ENCODE peak calls at places on chromosomes 1 and 21, in seven cellular contexts. M is GM23338, V is HCT116, B is SK-N-SH, C is OCI-LY7, D is PC-9, Z is hepatocyte. P is an unnamed sample. For H3K9me2 and H3K36me3, the result is how much of the 10 kb centered on the place peaks cover.

GRCh38 chr1:169106921-169107672 is 607 bp downstream of the ATP1B1 start:
- DNase-seq in M (peak), V (no peak), B (peak), C (peak), D (no peak), Z (no peak), P (peak)

GRCh38 chr1:12477936-12478611 is 139.9 kb downstream of the DHRS3 start:
- DNase-seq in M (peak), V (peak), B (peak), C (no peak), D (peak), Z (peak), P (peak)

GRCh38 chr1:89547563-89548485 is 23.2 kb downstream of the LRRC8B start:
- DNase-seq in M (no peak), V (no peak), B (peak), C (no peak), D (peak), Z (no peak), P (peak)

GRCh38 chr1:210342986-210343780 is 14.5 kb downstream of the HHAT start:
- DNase-seq in M (no peak), V (no peak), B (no peak), C (peak), D (no peak), Z (no peak), P (no peak)

GRCh38 chr1:67572594-67573221 is 112.3 kb upstream of the GADD45A start:
- DNase-seq in M (no peak), V (no peak), B (no peak), C (no peak), D (peak), Z (peak), P (peak)

GRCh38 chr21:18877932-18878331 is 474.3 kb upstream of the TMPRSS15 start:
- DNase-seq in M (no peak), V (no peak), B (no peak), C (no peak), D (no peak), Z (no peak), P (no peak)

GRCh38 chr1:206741142-206741701 is 29.4 kb upstream of the IL19 start:
- DNase-seq in M (no peak), V (no peak), B (no peak), C (no peak), D (no peak), Z (no peak), P (no peak)

GRCh38 chr1:3283849-3284248 is 170.6 kb upstream of the ARHGEF16 start:
- DNase-seq in M (peak), V (no peak), B (peak), C (no peak), D (no peak), Z (peak), P (peak)

GRCh38 chr1:53241828-53242227 is 3.5 kb upstream of the MAGOH start:
- DNase-seq in M (no peak), V (no peak), B (no peak), C (no peak), D (no peak), Z (no peak), P (no peak)

GRCh38 chr1:15212216-15212988 is 34.6 kb upstream of the FHAD1 start:
- DNase-seq in M (no peak), V (no peak), B (peak), C (no peak), D (no peak), Z (no peak), P (no peak)

GRCh38 chr1:78072216-78072615 is 26.4 kb downstream of the GIPC2 start:
- DNase-seq in M (no peak), V (no peak), B (no peak), C (no peak), D (no peak), Z (no peak), P (no peak)

GRCh38 chr1:10540277-10541005 is 65.7 kb downstream of the PEX14 start:
- DNase-seq in M (no peak), V (no peak), B (peak), C (no peak), D (no peak), Z (no peak), P (no peak)

GRCh38 chr1:10539411-10540043 is 64.8 kb downstream of the PEX14 start:
- DNase-seq in M (no peak), V (no peak), B (no peak), C (no peak), D (no peak), Z (no peak), P (no peak)

GRCh38 chr1:10537082-10537766 is 62.5 kb downstream of the PEX14 start:
- DNase-seq in M (no peak), V (no peak), B (peak), C (no peak), D (no peak), Z (no peak), P (no peak)

GRCh38 chr1:10541286-10541685 is 66.5 kb downstream of the PEX14 start:
- DNase-seq in M (peak), V (no peak), B (no peak), C (no peak), D (no peak), Z (no peak), P (no peak)

GRCh38 chr1:10538608-10539355 is 64.0 kb downstream of the PEX14 start:
- DNase-seq in M (no peak), V (no peak), B (no peak), C (no peak), D (no peak), Z (no peak), P (no peak)
- H3K9me2 ChIP-seq in M (under half), V (under half), B (under half), C (under half), D (under half), Z (under half), P (under half)

GRCh38 chr1:2249559-2249906 is 21.4 kb downstream of the SKI start:
- DNase-seq in M (no peak), V (no peak), B (no peak), C (no peak), D (no peak), Z (no peak), P (no peak)
- TF ChIP-seq CTCF in M (no peak), V (no peak), B (no peak), C (no peak), D (no peak), Z (no peak), P (no peak)

GRCh38 chr1:21922103-21923014 is 14.8 kb downstream of the HSPG2 start:
- DNase-seq in M (peak), V (no peak), B (no peak), C (no peak), D (peak), Z (peak), P (no peak)

GRCh38 chr1:21924503-21925005 is 12.6 kb downstream of the HSPG2 start:
- DNase-seq in M (no peak), V (no peak), B (no peak), C (no peak), D (no peak), Z (peak), P (no peak)

GRCh38 chr1:21925334-21925940 is 11.7 kb downstream of the HSPG2 start:
- DNase-seq in M (no peak), V (no peak), B (peak), C (no peak), D (no peak), Z (no peak), P (no peak)

GRCh38 chr1:21919520-21919919 is 17.6 kb downstream of the HSPG2 start:
- DNase-seq in M (no peak), V (no peak), B (no peak), C (no peak), D (no peak), Z (no peak), P (peak)

GRCh38 chr1:21921100-21921875 is 15.8 kb downstream of the HSPG2 start:
- DNase-seq in M (no peak), V (no peak), B (no peak), C (no peak), D (no peak), Z (peak), P (no peak)
- H3K36me3 ChIP-seq in M (under half), V (under half), B (under half), C (under half), D (under half), Z (under half), P (under half)

GRCh38 chr1:31659889-31660288 is 15.2 kb upstream of the PEF1 start:
- DNase-seq in M (no peak), V (no peak), B (no peak), C (no peak), D (no peak), Z (no peak), P (no peak)
- H3K9me2 ChIP-seq in M (under half), V (under half), B (under half), C (under half), D (under half), Z (under half), P (under half)

DNA sequence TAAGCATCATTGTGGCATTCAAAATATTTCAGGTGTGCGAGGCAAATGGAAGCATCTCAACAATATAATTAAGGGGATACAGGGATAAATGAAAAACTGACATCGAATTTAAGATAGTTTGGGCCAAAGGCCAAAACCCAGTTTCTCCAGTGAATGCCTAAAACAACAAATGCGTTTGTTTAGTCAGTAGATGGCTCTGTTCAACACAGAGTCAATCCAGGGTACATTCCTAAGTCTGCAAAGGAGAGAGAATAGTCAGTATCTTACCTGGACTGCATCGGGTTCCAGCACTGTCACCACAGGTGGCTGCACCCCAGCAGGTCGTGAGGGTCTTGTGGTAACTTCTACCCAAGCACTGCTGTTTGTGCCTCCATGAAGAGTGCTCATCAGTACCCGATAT is 321.1 kb downstream of the KCTD3 start:
- DNase-seq in M (peak), V (no peak), B (no peak), C (no peak), D (no peak), Z (no peak), P (peak)
- TF ChIP-seq CTCF in M (peak), V (peak), B (peak), C (peak), D (no peak), Z (peak), P (peak)

DNA sequence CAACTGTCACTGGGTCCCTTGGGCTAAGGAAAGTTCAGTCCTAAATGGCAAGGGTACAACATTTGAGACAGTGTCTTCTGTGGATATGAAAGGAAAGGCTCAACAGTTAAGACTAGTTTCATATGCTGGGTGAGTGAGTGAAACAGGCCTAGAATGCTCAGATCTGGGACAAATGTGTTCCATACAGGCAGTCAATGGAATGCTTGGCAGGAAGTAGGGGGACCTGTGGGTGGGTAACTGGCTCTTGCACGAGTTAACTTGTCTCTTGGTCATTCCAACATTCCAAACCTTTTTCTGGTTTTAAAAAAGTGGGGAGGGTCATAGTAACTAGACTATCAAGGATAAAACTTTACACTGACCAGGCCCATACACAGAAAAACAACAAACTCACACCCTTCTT is 17.8 kb upstream of the ADAM30 start:
- DNase-seq in M (no peak), V (no peak), B (no peak), C (no peak), D (no peak), Z (no peak), P (no peak)
- H3K36me3 ChIP-seq in M (under half), V (under half), B (half or more), C (under half), D (under half), Z (under half), P (under half)

DNA sequence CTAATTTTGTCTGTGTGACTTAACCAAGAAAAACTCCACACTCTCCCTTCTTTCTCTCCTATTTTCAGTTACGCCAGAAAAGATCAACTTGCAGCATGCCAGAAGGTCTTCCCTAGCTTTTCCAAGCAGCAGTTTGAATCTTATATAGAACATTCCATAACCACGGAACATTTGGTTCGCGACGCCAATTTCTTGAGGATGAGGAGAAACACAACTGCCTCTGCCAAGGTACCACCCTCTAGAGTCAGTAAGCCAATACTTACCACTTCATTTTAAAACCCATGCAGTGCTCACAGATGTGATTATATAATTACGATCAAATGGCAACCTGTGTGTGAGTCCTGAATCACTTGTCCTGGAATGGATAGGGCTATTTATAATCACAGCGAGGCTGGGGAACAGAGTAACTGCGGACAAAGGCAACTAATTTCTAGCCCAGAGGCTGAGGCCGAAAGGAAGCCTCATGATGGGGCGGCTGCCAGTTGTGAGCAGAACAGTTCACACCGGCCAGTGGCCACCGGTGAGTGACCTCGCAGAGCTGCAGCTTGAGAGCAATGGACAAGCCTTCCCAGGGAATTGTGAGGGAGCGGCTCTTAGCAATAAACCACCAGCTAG is 43.2 kb upstream of the BACE2 start:
- DNase-seq in M (no peak), V (no peak), B (no peak), C (no peak), D (no peak), Z (no peak), P (no peak)
- H3K9me2 ChIP-seq in M (under half), V (under half), B (under half), C (under half), D (under half), Z (under half), P (under half)

GRCh38 chr1:31771891-31772668 is 7.9 kb upstream of the ADGRB2 start:
- DNase-seq in M (no peak), V (no peak), B (no peak), C (peak), D (no peak), Z (peak), P (peak)
- TF ChIP-seq CTCF in M (no peak), V (no peak), B (no peak), C (peak), D (no peak), Z (peak), P (no peak)

GRCh38 chr21:33552999-33553598 is 10.3 kb downstream of the SON start:
- DNase-seq in M (no peak), V (no peak), B (no peak), C (no peak), D (no peak), Z (no peak), P (no peak)
- H3K36me3 ChIP-seq in M (half or more), V (half or more), B (half or more), C (half or more), D (under half), Z (under half), P (half or more)